ENCODE peak calls at places on chromosomes 4 and X, in nine cellular contexts. One of them, this sample, is unnamed. For H3K36me3, the result is how much of the 10 kb centered on the place peaks cover.

GRCh38 chrX:107834273-107835201 is 8.9 kb downstream of the MID2 start:
- DNase-seq in prostate gland: no peak
- DNase-seq in psoas muscle: no peak
- DNase-seq in right lobe of liver: no peak
- DNase-seq in esophagus squamous epithelium: no peak
- DNase-seq in left lung: no peak
- DNase-seq in body of pancreas: no peak
- DNase-seq in cardiac muscle cell: peak
- DNase-seq in neuronal stem cell: no peak
- DNase-seq in this sample: no peak

GRCh38 chr4:12439633-12440305 is 1011.1 kb upstream of the HS3ST1 start:
- DNase-seq in left lung: no peak
- DNase-seq in esophagus squamous epithelium: no peak
- DNase-seq in body of pancreas: no peak
- DNase-seq in cardiac muscle cell: peak
- DNase-seq in psoas muscle: no peak
- DNase-seq in right lobe of liver: no peak
- DNase-seq in neuronal stem cell: no peak
- DNase-seq in prostate gland: no peak
- DNase-seq in this sample: no peak

GRCh38 chr4:137677851-137678250 is 145.6 kb upstream of the PCDH18 start:
- DNase-seq in psoas muscle: no peak
- DNase-seq in body of pancreas: no peak
- DNase-seq in prostate gland: no peak
- DNase-seq in neuronal stem cell: no peak
- DNase-seq in right lobe of liver: no peak
- DNase-seq in left lung: no peak
- DNase-seq in cardiac muscle cell: peak
- DNase-seq in esophagus squamous epithelium: no peak
- DNase-seq in this sample: no peak

GRCh38 chr4:17765514-17766286 is 15.7 kb downstream of the FAM184B start:
- DNase-seq in neuronal stem cell: no peak
- DNase-seq in body of pancreas: no peak
- DNase-seq in esophagus squamous epithelium: no peak
- DNase-seq in psoas muscle: no peak
- DNase-seq in left lung: no peak
- DNase-seq in right lobe of liver: no peak
- DNase-seq in cardiac muscle cell: no peak
- DNase-seq in prostate gland: no peak
- DNase-seq in this sample: no peak

GRCh38 chr4:78666830-78667258 is 109.3 kb upstream of the BMP2K start:
- DNase-seq in prostate gland: no peak
- DNase-seq in right lobe of liver: no peak
- DNase-seq in psoas muscle: no peak
- DNase-seq in neuronal stem cell: no peak
- DNase-seq in esophagus squamous epithelium: no peak
- DNase-seq in body of pancreas: no peak
- DNase-seq in cardiac muscle cell: no peak
- DNase-seq in left lung: no peak
- DNase-seq in this sample: no peak

GRCh38 chrX:153865685-153866084 is 20.3 kb downstream of the L1CAM start:
- DNase-seq in psoas muscle: no peak
- DNase-seq in neuronal stem cell: no peak
- DNase-seq in prostate gland: no peak
- DNase-seq in right lobe of liver: no peak
- DNase-seq in esophagus squamous epithelium: no peak
- DNase-seq in body of pancreas: no peak
- DNase-seq in left lung: no peak
- DNase-seq in cardiac muscle cell: no peak
- DNase-seq in this sample: no peak

GRCh38 chr4:159252491-159252890 is 149.6 kb downstream of the RAPGEF2 start:
- DNase-seq in cardiac muscle cell: peak
- DNase-seq in psoas muscle: no peak
- DNase-seq in left lung: no peak
- DNase-seq in right lobe of liver: no peak
- DNase-seq in body of pancreas: no peak
- DNase-seq in esophagus squamous epithelium: no peak
- DNase-seq in prostate gland: no peak
- DNase-seq in neuronal stem cell: no peak
- DNase-seq in this sample: no peak

GRCh38 chrX:31499120-31499519 is 427.3 kb upstream of the FTHL17 start:
- DNase-seq in prostate gland: no peak
- DNase-seq in psoas muscle: no peak
- DNase-seq in cardiac muscle cell: peak
- DNase-seq in left lung: no peak
- DNase-seq in esophagus squamous epithelium: no peak
- DNase-seq in body of pancreas: no peak
- DNase-seq in neuronal stem cell: no peak
- DNase-seq in right lobe of liver: no peak
- DNase-seq in this sample: no peak

GRCh38 chr4:138542191-138542771 is 300.1 kb upstream of the SLC7A11 start:
- DNase-seq in prostate gland: no peak
- DNase-seq in esophagus squamous epithelium: no peak
- DNase-seq in right lobe of liver: no peak
- DNase-seq in cardiac muscle cell: no peak
- DNase-seq in left lung: no peak
- DNase-seq in body of pancreas: no peak
- DNase-seq in psoas muscle: no peak
- DNase-seq in neuronal stem cell: no peak
- DNase-seq in this sample: no peak

GRCh38 chr4:111450867-111451266 is 694.4 kb upstream of the FAM241A start:
- DNase-seq in left lung: no peak
- DNase-seq in cardiac muscle cell: no peak
- DNase-seq in body of pancreas: no peak
- DNase-seq in prostate gland: no peak
- DNase-seq in right lobe of liver: no peak
- DNase-seq in esophagus squamous epithelium: no peak
- DNase-seq in neuronal stem cell: no peak
- DNase-seq in psoas muscle: no peak
- DNase-seq in this sample: no peak

GRCh38 chr4:26050671-26051070 is 136.7 kb downstream of the SMIM20 start:
- DNase-seq in right lobe of liver: no peak
- DNase-seq in neuronal stem cell: no peak
- DNase-seq in left lung: no peak
- DNase-seq in prostate gland: no peak
- DNase-seq in psoas muscle: no peak
- DNase-seq in esophagus squamous epithelium: no peak
- DNase-seq in body of pancreas: no peak
- DNase-seq in cardiac muscle cell: no peak
- DNase-seq in this sample: no peak

GRCh38 chr4:122612540-122612939 is 8.3 kb downstream of the IL21 start:
- DNase-seq in left lung: no peak
- DNase-seq in esophagus squamous epithelium: no peak
- DNase-seq in right lobe of liver: no peak
- DNase-seq in psoas muscle: no peak
- DNase-seq in cardiac muscle cell: no peak
- DNase-seq in neuronal stem cell: no peak
- DNase-seq in body of pancreas: no peak
- DNase-seq in prostate gland: no peak
- DNase-seq in this sample: no peak

GRCh38 chr4:66182651-66183050 is 512.4 kb upstream of the EPHA5 start:
- DNase-seq in psoas muscle: no peak
- DNase-seq in esophagus squamous epithelium: no peak
- DNase-seq in neuronal stem cell: no peak
- DNase-seq in cardiac muscle cell: no peak
- DNase-seq in left lung: no peak
- DNase-seq in right lobe of liver: no peak
- DNase-seq in body of pancreas: no peak
- DNase-seq in prostate gland: no peak
- DNase-seq in this sample: no peak

GRCh38 chr4:3522326-3522640 is 9.9 kb downstream of the LRPAP1 start:
- DNase-seq in body of pancreas: no peak
- DNase-seq in neuronal stem cell: no peak
- DNase-seq in left lung: no peak
- DNase-seq in prostate gland: no peak
- DNase-seq in psoas muscle: no peak
- DNase-seq in right lobe of liver: no peak
- DNase-seq in esophagus squamous epithelium: no peak
- DNase-seq in cardiac muscle cell: no peak
- DNase-seq in this sample: peak

GRCh38 chrX:153441981-153442380 is 3.9 kb downstream of the TREX2 start:
- DNase-seq in right lobe of liver: no peak
- DNase-seq in esophagus squamous epithelium: no peak
- DNase-seq in cardiac muscle cell: no peak
- DNase-seq in psoas muscle: no peak
- DNase-seq in left lung: no peak
- DNase-seq in body of pancreas: no peak
- DNase-seq in neuronal stem cell: no peak
- DNase-seq in prostate gland: no peak
- DNase-seq in this sample: no peak

GRCh38 chrX:101260435-101260834 is 30.7 kb downstream of the TAF7L start:
- DNase-seq in cardiac muscle cell: peak
- DNase-seq in esophagus squamous epithelium: no peak
- DNase-seq in right lobe of liver: no peak
- DNase-seq in neuronal stem cell: no peak
- DNase-seq in body of pancreas: no peak
- DNase-seq in psoas muscle: no peak
- DNase-seq in left lung: no peak
- DNase-seq in prostate gland: no peak
- DNase-seq in this sample: no peak

DNA sequence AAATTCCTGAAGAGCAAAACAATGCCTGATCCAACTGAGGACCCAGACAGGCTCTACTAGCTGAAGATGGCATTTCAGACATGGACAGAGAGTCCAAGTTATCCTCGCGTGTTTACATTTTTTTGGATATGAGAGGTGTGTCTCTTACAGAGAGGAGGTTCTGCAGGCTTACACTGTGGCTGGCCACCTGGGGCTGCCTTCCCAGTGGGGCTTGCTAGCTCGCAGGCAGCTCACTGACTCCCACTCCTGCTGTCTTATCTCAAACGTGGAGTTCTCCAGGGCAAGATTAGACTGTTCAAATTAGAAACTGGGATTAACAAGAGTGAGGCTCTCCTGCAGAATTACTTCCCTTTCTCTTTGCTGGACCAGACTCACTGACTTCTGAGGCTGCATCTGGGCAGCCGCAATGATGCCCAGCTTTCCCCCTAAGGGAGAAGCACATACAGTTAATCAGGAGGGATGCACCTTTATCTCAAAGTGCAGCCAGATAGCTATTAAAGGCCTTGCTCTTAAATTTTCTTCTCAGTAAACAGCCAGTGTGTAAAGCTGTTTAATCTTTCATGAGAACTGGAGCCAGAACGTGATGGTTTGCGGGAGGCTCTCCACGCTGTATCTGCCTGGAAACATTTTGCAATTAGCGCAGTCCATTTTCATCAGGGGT is 123.0 kb downstream of the ENPP6 start:
- DNase-seq in esophagus squamous epithelium: no peak
- DNase-seq in prostate gland: no peak
- DNase-seq in body of pancreas: no peak
- DNase-seq in right lobe of liver: no peak
- DNase-seq in psoas muscle: no peak
- DNase-seq in neuronal stem cell: no peak
- DNase-seq in cardiac muscle cell: no peak
- DNase-seq in left lung: no peak
- DNase-seq in this sample: no peak
- H3K27ac ChIP-seq in esophagus squamous epithelium: no peak
- H3K27ac ChIP-seq in prostate gland: no peak
- H3K27ac ChIP-seq in body of pancreas: no peak
- H3K27ac ChIP-seq in right lobe of liver: no peak
- H3K27ac ChIP-seq in psoas muscle: no peak
- H3K27ac ChIP-seq in neuronal stem cell: no peak
- H3K27ac ChIP-seq in cardiac muscle cell: no peak
- H3K27ac ChIP-seq in left lung: no peak
- H3K27ac ChIP-seq in this sample: no peak

GRCh38 chr4:118730683-118731082 is 45.5 kb downstream of the METTL14 start:
- DNase-seq in esophagus squamous epithelium: no peak
- DNase-seq in left lung: no peak
- DNase-seq in psoas muscle: no peak
- DNase-seq in body of pancreas: no peak
- DNase-seq in cardiac muscle cell: no peak
- DNase-seq in prostate gland: no peak
- DNase-seq in right lobe of liver: no peak
- DNase-seq in neuronal stem cell: no peak
- DNase-seq in this sample: no peak
- H3K36me3 ChIP-seq in esophagus squamous epithelium: under half
- H3K36me3 ChIP-seq in left lung: under half
- H3K36me3 ChIP-seq in psoas muscle: half or more
- H3K36me3 ChIP-seq in body of pancreas: under half
- H3K36me3 ChIP-seq in cardiac muscle cell: half or more
- H3K36me3 ChIP-seq in prostate gland: under half
- H3K36me3 ChIP-seq in right lobe of liver: under half
- H3K36me3 ChIP-seq in neuronal stem cell: under half
- H3K36me3 ChIP-seq in this sample: under half

GRCh38 chr4:105632599-105632998 is 75.9 kb downstream of the INTS12 start:
- DNase-seq in body of pancreas: no peak
- DNase-seq in prostate gland: no peak
- DNase-seq in psoas muscle: no peak
- DNase-seq in esophagus squamous epithelium: no peak
- DNase-seq in neuronal stem cell: no peak
- DNase-seq in cardiac muscle cell: no peak
- DNase-seq in right lobe of liver: no peak
- DNase-seq in left lung: no peak
- DNase-seq in this sample: no peak
- H3K27ac ChIP-seq in body of pancreas: peak
- H3K27ac ChIP-seq in prostate gland: peak
- H3K27ac ChIP-seq in psoas muscle: no peak
- H3K27ac ChIP-seq in esophagus squamous epithelium: no peak
- H3K27ac ChIP-seq in neuronal stem cell: no peak
- H3K27ac ChIP-seq in cardiac muscle cell: no peak
- H3K27ac ChIP-seq in right lobe of liver: no peak
- H3K27ac ChIP-seq in left lung: no peak
- H3K27ac ChIP-seq in this sample: no peak

GRCh38 chrX:139784788-139785187 is 76.8 kb upstream of the MCF2 start:
- DNase-seq in body of pancreas: no peak
- DNase-seq in neuronal stem cell: no peak
- DNase-seq in cardiac muscle cell: no peak
- DNase-seq in esophagus squamous epithelium: no peak
- DNase-seq in left lung: no peak
- DNase-seq in right lobe of liver: no peak
- DNase-seq in prostate gland: no peak
- DNase-seq in psoas muscle: no peak
- DNase-seq in this sample: no peak

GRCh38 chrX:139783959-139784358 is 76.0 kb upstream of the MCF2 start:
- DNase-seq in neuronal stem cell: no peak
- DNase-seq in right lobe of liver: no peak
- DNase-seq in cardiac muscle cell: no peak
- DNase-seq in left lung: no peak
- DNase-seq in body of pancreas: no peak
- DNase-seq in psoas muscle: no peak
- DNase-seq in prostate gland: no peak
- DNase-seq in esophagus squamous epithelium: no peak
- DNase-seq in this sample: no peak

GRCh38 chrX:139787601-139788000 is 79.6 kb upstream of the MCF2 start:
- DNase-seq in psoas muscle: no peak
- DNase-seq in neuronal stem cell: no peak
- DNase-seq in right lobe of liver: no peak
- DNase-seq in cardiac muscle cell: no peak
- DNase-seq in left lung: no peak
- DNase-seq in body of pancreas: no peak
- DNase-seq in esophagus squamous epithelium: no peak
- DNase-seq in prostate gland: no peak
- DNase-seq in this sample: no peak
- H3K36me3 ChIP-seq in psoas muscle: under half
- H3K36me3 ChIP-seq in neuronal stem cell: under half
- H3K36me3 ChIP-seq in right lobe of liver: under half
- H3K36me3 ChIP-seq in cardiac muscle cell: under half
- H3K36me3 ChIP-seq in left lung: under half
- H3K36me3 ChIP-seq in body of pancreas: under half
- H3K36me3 ChIP-seq in esophagus squamous epithelium: under half
- H3K36me3 ChIP-seq in prostate gland: under half
- H3K36me3 ChIP-seq in this sample: under half

GRCh38 chr4:8319061-8319460 is 49.5 kb downstream of the HTRA3 start:
- DNase-seq in left lung: no peak
- DNase-seq in psoas muscle: peak
- DNase-seq in right lobe of liver: no peak
- DNase-seq in cardiac muscle cell: no peak
- DNase-seq in esophagus squamous epithelium: no peak
- DNase-seq in body of pancreas: no peak
- DNase-seq in neuronal stem cell: no peak
- DNase-seq in prostate gland: no peak
- DNase-seq in this sample: no peak
- H3K27ac ChIP-seq in left lung: no peak
- H3K27ac ChIP-seq in psoas muscle: peak
- H3K27ac ChIP-seq in right lobe of liver: no peak
- H3K27ac ChIP-seq in cardiac muscle cell: no peak
- H3K27ac ChIP-seq in esophagus squamous epithelium: no peak
- H3K27ac ChIP-seq in body of pancreas: no peak
- H3K27ac ChIP-seq in neuronal stem cell: no peak
- H3K27ac ChIP-seq in prostate gland: peak
- H3K27ac ChIP-seq in this sample: no peak

This sample was measured in tibial artery.